ENCODE peak calls at places on chromosomes 1 and 21, in five cellular contexts. E is IMR-90, N is mesendoderm, W is neural progenitor cell, B is mesenchymal stem cell. G is an unnamed sample.

GRCh38 chr1:186326009-186326408 is 49.0 kb downstream of the TPR start:
- DNase-seq in E (no peak), N (no peak), W (no peak), B (no peak), G (peak)

GRCh38 chr1:182615468-182616129 is 11.4 kb upstream of the RGS16 start:
- DNase-seq in E (no peak), N (peak), W (peak), B (peak), G (peak)

GRCh38 chr1:215529111-215529510 is 38.0 kb upstream of the KCTD3 start:
- DNase-seq in E (peak), N (no peak), W (no peak), B (peak), G (peak)

GRCh38 chr1:174005032-174005431 is 17.1 kb downstream of the RC3H1 start:
- DNase-seq in E (peak), N (no peak), W (no peak), B (peak), G (peak)

GRCh38 chr1:50977575-50978143 is 7.6 kb downstream of the CDKN2C start:
- DNase-seq in E (peak), N (peak), W (peak), B (peak), G (peak)

GRCh38 chr1:68188060-68188538 is 44.2 kb downstream of the WLS start:
- DNase-seq in E (peak), N (no peak), W (no peak), B (peak), G (no peak)

GRCh38 chr1:220786337-220787068 is at the start of gene MTARC1:
- DNase-seq in E (no peak), N (peak), W (peak), B (peak), G (peak)

GRCh38 chr21:31517664-31518402 is 141.7 kb upstream of the SOD1 start:
- DNase-seq in E (no peak), N (no peak), W (no peak), B (no peak), G (no peak)

GRCh38 chr1:229556551-229556950 is 2.0 kb downstream of the ABCB10 start:
- DNase-seq in E (no peak), N (no peak), W (no peak), B (peak), G (peak)

GRCh38 chr1:237901284-237901870 is 10.7 kb upstream of the ZP4 start:
- DNase-seq in E (no peak), N (peak), W (peak), B (no peak), G (no peak)

GRCh38 chr1:25023190-25023578 is 93.1 kb upstream of the RUNX3 start:
- DNase-seq in E (no peak), N (no peak), W (no peak), B (no peak), G (no peak)

GRCh38 chr1:25020851-25021585 is 90.9 kb upstream of the RUNX3 start:
- DNase-seq in E (no peak), N (no peak), W (no peak), B (no peak), G (no peak)

GRCh38 chr1:25021586-25022215 is 91.6 kb upstream of the RUNX3 start:
- DNase-seq in E (no peak), N (peak), W (no peak), B (no peak), G (no peak)

GRCh38 chr1:25023826-25024225 is 93.8 kb upstream of the RUNX3 start:
- DNase-seq in E (no peak), N (no peak), W (no peak), B (no peak), G (no peak)

DNA sequence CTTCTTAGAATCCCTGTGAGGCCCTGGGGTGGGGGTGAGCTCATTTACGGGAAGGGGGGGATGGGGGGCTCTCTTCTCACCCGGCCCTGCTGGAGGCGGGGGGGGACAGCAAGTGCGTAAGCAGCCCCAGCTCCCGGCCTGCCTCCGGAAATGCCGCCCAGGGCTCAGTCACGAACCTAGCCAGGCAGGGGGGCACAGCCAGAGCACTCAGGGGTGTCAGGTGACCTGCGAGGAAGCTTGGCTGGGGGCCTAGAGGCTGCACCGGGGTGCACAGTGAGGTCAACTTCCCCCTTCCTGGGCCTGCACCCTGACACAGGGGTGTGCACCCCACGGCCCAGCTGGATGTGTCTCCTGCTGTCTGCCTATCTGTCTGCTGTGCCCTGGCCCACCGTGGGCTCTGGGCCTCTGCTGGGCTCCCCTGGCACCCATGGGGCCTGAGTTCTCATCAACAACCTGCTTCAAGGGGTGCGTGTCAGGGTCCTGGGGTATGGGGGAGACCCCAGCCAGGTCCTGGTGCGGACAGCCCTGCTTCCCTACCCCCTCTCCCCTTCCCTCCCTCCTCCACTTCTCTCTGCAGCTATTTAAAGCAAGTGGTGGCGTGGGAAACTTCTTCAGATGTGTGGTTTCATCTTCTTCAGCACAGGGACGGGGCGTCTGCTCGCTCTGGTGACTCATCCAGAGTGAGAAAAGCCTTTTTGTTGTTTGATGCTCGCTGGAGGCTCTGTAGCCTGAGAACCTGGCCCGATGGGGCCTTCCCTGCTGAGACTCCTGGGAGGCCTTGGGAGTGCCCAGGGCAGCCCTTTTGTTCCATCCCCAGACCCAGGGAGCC is 92.5 kb upstream of the RUNX3 start:
- DNase-seq in E (peak), N (peak), W (no peak), B (peak), G (peak)
- H3K4me3 ChIP-seq in E (no peak), N (no peak), W (no peak), B (no peak), G (no peak)

GRCh38 chr1:19003371-19004290 is 47.2 kb upstream of the IFFO2 start:
- DNase-seq in E (peak), N (no peak), W (no peak), B (no peak), G (peak)
- H3K4me2 ChIP-seq in E (no peak), N (no peak), W (no peak), B (no peak), G (no peak)

DNA sequence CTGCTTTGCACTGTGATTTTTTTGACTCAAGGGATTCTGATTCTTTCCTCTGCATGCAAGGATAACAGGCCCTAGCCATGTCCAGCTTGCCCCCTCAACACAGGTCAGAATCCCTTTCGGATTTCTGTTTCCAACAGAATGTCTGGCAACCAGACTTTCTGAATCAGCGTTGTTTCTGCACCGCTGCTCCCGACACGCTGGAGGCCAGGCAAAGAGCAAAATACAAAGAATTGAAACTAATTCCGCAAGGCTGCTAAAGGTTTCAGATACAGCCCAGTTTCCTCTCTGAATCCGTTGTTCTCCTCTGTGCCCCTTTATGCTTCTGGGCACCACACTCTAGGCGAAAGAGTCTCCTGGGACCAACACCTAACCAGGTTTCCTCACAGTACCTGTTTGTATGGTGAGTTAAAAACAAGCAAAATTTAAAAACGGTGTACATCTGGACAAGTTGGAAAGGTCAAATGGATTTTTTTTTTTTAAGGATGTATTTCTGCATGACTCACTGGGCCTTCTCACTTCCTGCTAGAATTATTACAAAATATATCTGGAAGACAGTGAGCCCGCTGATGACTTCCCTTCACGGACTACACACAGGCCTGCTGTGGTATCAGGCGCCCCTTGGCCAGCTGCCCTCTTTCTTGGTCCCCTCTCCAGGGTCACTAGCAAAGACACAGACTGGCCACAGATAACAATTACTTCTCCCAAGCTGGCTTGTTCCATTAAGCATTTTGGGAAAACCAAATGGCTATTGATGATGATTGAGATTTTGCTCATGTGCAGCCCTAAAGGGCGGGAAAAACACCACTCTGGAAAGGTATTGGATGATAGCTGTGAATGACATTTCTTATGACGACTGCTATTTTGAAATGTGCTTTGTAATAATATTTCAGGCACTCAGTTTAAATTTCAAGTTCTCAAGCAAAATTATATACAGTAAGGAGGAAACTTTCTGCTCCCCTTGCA is 118.3 kb downstream of the TGFB2 start:
- DNase-seq in E (peak), N (no peak), W (peak), B (peak), G (peak)
- H3K4me3 ChIP-seq in E (no peak), N (no peak), W (no peak), B (no peak), G (peak)

DNA sequence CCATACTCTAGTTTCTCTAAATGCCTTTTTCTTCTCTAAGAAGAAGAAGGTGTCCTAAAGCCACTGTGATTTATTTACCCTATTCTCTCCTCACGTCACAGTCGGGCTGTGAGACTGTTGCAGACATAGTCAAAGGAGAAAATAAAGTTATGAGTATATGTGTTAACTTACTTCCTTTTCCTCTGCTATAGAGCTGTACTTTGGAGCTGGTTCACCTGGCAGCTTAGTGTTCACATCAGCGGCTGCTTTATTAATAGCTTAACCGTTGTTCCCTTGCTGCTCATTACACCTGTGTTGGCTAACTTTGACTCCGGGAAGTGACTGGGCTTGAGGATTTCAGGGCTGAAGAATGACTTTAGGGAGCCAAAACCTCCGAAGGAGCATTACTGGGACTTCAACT is 3.6 kb downstream of the PFKFB2 start:
- DNase-seq in E (no peak), N (no peak), W (no peak), B (no peak), G (no peak)
- H3K4me2 ChIP-seq in E (no peak), N (no peak), W (no peak), B (no peak), G (no peak)

GRCh38 chr1:150791587-150791986 is 16.5 kb downstream of the CTSK start:
- DNase-seq in E (no peak), N (no peak), W (no peak), B (no peak), G (no peak)

GRCh38 chr1:150793231-150793630 is 14.8 kb downstream of the CTSK start:
- DNase-seq in E (no peak), N (no peak), W (no peak), B (no peak), G (no peak)

GRCh38 chr1:150789396-150789795 is 18.7 kb downstream of the CTSK start:
- DNase-seq in E (no peak), N (peak), W (no peak), B (no peak), G (peak)
- H3K4me3 ChIP-seq in E (no peak), N (no peak), W (no peak), B (no peak), G (no peak)

GRCh38 chr1:77018386-77019156 is 151.3 kb downstream of the ST6GALNAC5 start:
- DNase-seq in E (no peak), N (peak), W (no peak), B (no peak), G (peak)
- H3K4me2 ChIP-seq in E (no peak), N (no peak), W (no peak), B (no peak), G (no peak)

G was measured in GM23248.